ENCODE peak calls at places on chromosomes 12 and 14, in five cellular contexts. N is breast epithelium, Y is suprapubic skin, O is stomach, C is K562. D is an unnamed sample. For H3K4me1, the result is how much of the 10 kb centered on the place peaks cover.

GRCh38 chr12:53965251-53966069 is 7.5 kb upstream of the HOXC11 start:
- DNase-seq in N (no peak), Y (no peak), O (no peak), C (no peak), D (no peak)

GRCh38 chr14:87434011-87434410 is 559.0 kb downstream of the GALC start:
- DNase-seq in N (no peak), Y (no peak), O (no peak), C (no peak), D (no peak)

GRCh38 chr14:68535404-68536024 is 257.4 kb downstream of the ZFP36L1 start:
- DNase-seq in N (no peak), Y (no peak), O (no peak), C (no peak), D (no peak)

GRCh38 chr14:61326847-61327246 is 5.5 kb downstream of the PRKCH start:
- DNase-seq in N (peak), Y (peak), O (peak), C (no peak), D (no peak)

GRCh38 chr12:59067068-59067467 is 146.8 kb upstream of the LRIG3 start:
- DNase-seq in N (no peak), Y (no peak), O (no peak), C (no peak), D (no peak)

GRCh38 chr12:130838284-130838950 is 633 bp downstream of the STX2 start:
- DNase-seq in N (no peak), Y (peak), O (peak), C (peak), D (no peak)

GRCh38 chr12:113222730-113223531 is 1.7 kb downstream of the TPCN1 start:
- DNase-seq in N (peak), Y (peak), O (peak), C (no peak), D (peak)

GRCh38 chr14:83870556-83870955 is 1659.4 kb upstream of the FLRT2 start:
- DNase-seq in N (no peak), Y (no peak), O (no peak), C (no peak), D (no peak)

GRCh38 chr14:69214376-69214775 is 23.1 kb downstream of the EXD2 start:
- DNase-seq in N (no peak), Y (no peak), O (no peak), C (no peak), D (no peak)

GRCh38 chr14:101972126-101972785 is 7.9 kb downstream of the DYNC1H1 start:
- DNase-seq in N (peak), Y (peak), O (peak), C (peak), D (no peak)

GRCh38 chr12:6141048-6141447 is 16.6 kb upstream of the VWF start:
- DNase-seq in N (no peak), Y (no peak), O (no peak), C (no peak), D (no peak)

GRCh38 chr12:125110641-125111360 is 45.6 kb downstream of the AACS start:
- DNase-seq in N (no peak), Y (no peak), O (no peak), C (no peak), D (no peak)

GRCh38 chr14:33777651-33778050 is 173.2 kb downstream of the EGLN3 start:
- DNase-seq in N (no peak), Y (no peak), O (no peak), C (no peak), D (no peak)

GRCh38 chr14:102325791-102326345 is 6.3 kb downstream of the ZNF839 start:
- DNase-seq in N (no peak), Y (no peak), O (no peak), C (no peak), D (no peak)

GRCh38 chr12:6233121-6233971 is 33.1 kb downstream of the CD9 start:
- DNase-seq in N (no peak), Y (no peak), O (no peak), C (no peak), D (no peak)

GRCh38 chr14:104135121-104135903 is 3.1 kb upstream of the KIF26A start:
- DNase-seq in N (no peak), Y (peak), O (no peak), C (no peak), D (no peak)

GRCh38 chr14:100529561-100530031 is 57.6 kb downstream of the BEGAIN start:
- DNase-seq in N (no peak), Y (peak), O (peak), C (no peak), D (peak)

GRCh38 chr14:77314043-77314442 is 6.6 kb downstream of the POMT2 start:
- DNase-seq in N (peak), Y (no peak), O (no peak), C (no peak), D (no peak)

GRCh38 chr12:47903927-47904646 is 707 bp downstream of the VDR start:
- DNase-seq in N (peak), Y (peak), O (peak), C (peak), D (peak)

GRCh38 chr14:78448483-78449094 is 278.4 kb downstream of the NRXN3 start:
- DNase-seq in N (no peak), Y (no peak), O (peak), C (peak), D (peak)

GRCh38 chr14:34220311-34220710 is 241.7 kb downstream of the SPTSSA start:
- DNase-seq in N (no peak), Y (no peak), O (no peak), C (no peak), D (no peak)

GRCh38 chr12:22672951-22673350 is 48.0 kb downstream of the ETNK1 start:
- DNase-seq in N (no peak), Y (no peak), O (no peak), C (no peak), D (no peak)

GRCh38 chr14:33165144-33165925 is 226.7 kb downstream of the NPAS3 start:
- DNase-seq in N (no peak), Y (no peak), O (no peak), C (no peak), D (no peak)

GRCh38 chr12:39788235-39788634 is 168.6 kb upstream of the ABCD2 start:
- DNase-seq in N (no peak), Y (no peak), O (no peak), C (no peak), D (no peak)

GRCh38 chr12:2652011-2652400 is 142.8 kb upstream of the FKBP4 start:
- DNase-seq in N (no peak), Y (no peak), O (no peak), C (no peak), D (peak)

GRCh38 chr12:130118181-130118580 is 44.1 kb upstream of the FZD10 start:
- DNase-seq in N (no peak), Y (no peak), O (no peak), C (no peak), D (no peak)

GRCh38 chr12:113860059-113860820 is 105.9 kb downstream of the RBM19 start:
- DNase-seq in N (no peak), Y (no peak), O (no peak), C (no peak), D (no peak)

GRCh38 chr12:93375906-93376305 is 1.8 kb upstream of the NUDT4 start:
- DNase-seq in N (no peak), Y (no peak), O (no peak), C (no peak), D (no peak)

GRCh38 chr14:78401866-78402265 is 231.7 kb downstream of the NRXN3 start:
- DNase-seq in N (no peak), Y (no peak), O (no peak), C (no peak), D (no peak)

GRCh38 chr12:102016472-102016871 is 45.3 kb downstream of the WASHC3 start:
- DNase-seq in N (no peak), Y (no peak), O (no peak), C (no peak), D (no peak)
- TF ChIP-seq POLR2A in N (no peak), Y (no peak), O (no peak), C (no peak), D (no peak)

DNA sequence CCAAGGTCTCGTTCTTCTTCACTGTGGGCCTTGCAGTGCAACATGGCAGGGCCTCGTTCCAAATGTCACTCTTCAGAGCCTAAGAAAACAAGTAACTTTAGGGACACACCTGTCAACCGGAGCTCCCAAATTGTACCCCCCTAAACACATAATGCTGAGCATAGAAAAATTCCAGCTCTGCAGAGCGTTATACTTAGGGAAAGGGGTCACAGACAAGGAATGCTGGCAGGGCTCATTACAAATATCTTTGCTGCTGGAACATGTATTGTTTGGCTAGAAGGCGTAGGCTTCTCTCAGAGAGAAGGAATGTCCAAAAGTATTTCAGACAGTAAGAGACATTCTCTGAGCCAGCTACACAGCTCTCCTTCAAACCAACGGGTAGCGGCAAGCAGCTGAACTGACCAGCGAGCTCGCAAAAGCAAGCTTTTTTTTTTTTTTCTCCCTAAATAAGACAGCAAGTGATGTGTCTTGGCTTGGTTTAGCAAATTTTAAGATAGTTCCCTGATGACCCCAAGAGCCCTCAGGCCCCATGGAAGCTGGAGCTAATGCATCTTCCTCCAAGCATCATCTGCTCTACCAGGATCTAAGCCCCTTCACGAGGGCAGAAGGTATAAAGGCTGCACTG is 24.5 kb downstream of the SSH1 start:
- DNase-seq in N (peak), Y (no peak), O (no peak), C (no peak), D (no peak)
- H3K4me1 ChIP-seq in N (under half), Y (half or more), O (under half), C (under half), D (half or more)

GRCh38 chr12:120161852-120162251 is 32.7 kb downstream of the GCN1 start:
- DNase-seq in N (no peak), Y (no peak), O (no peak), C (no peak), D (no peak)
- TF ChIP-seq POLR2AphosphoS5 in N (no peak), Y (no peak), O (no peak), C (peak), D (no peak)

GRCh38 chr12:132595183-132595582 is 15.2 kb downstream of the LRCOL1 start:
- DNase-seq in N (no peak), Y (no peak), O (no peak), C (no peak), D (no peak)
- TF ChIP-seq POLR2A in N (no peak), Y (no peak), O (no peak), C (no peak), D (no peak)

D was measured in upper lobe of left lung.